ENCODE peak calls at places on chromosome 3, in five cellular contexts. Z is RWPE1, V is OCI-LY7, L is endothelial cell of umbilical vein, W is HFFc6. F is an unnamed sample.

GRCh38 chr3:48219543-48219942 is 3.8 kb upstream of the CAMP start:
- DNase-seq in L (no peak), V (no peak), Z (no peak), W (peak), F (no peak)

GRCh38 chr3:111862415-111862814 is 3.4 kb downstream of the PHLDB2 start:
- DNase-seq in W (no peak), Z (no peak), L (no peak), V (no peak), F (no peak)

GRCh38 chr3:15647629-15648167 is 46.2 kb downstream of the BTD start:
- DNase-seq in L (peak), W (peak), Z (no peak), V (peak), F (peak)

GRCh38 chr3:32888739-32889138 is 62.7 kb upstream of the CCR4 start:
- DNase-seq in V (no peak), L (no peak), W (no peak), Z (no peak), F (peak)

GRCh38 chr3:43296565-43296964 is 10.2 kb downstream of the SNRK start:
- DNase-seq in L (peak), Z (no peak), V (peak), W (no peak), F (peak)

GRCh38 chr3:14550651-14551611 is 10.8 kb upstream of the GRIP2 start:
- DNase-seq in W (peak), L (no peak), V (no peak), Z (peak), F (no peak)

GRCh38 chr3:28322464-28322863 is 26.1 kb upstream of the ZCWPW2 start:
- DNase-seq in W (peak), Z (no peak), L (no peak), V (no peak), F (no peak)

GRCh38 chr3:187811580-187812250 is 66.4 kb upstream of the BCL6 start:
- DNase-seq in L (no peak), V (no peak), W (peak), Z (peak), F (no peak)

GRCh38 chr3:27632431-27633223 is 89.5 kb downstream of the EOMES start:
- DNase-seq in Z (peak), W (peak), V (no peak), L (peak), F (peak)

GRCh38 chr3:182139627-182140357 is 428.1 kb downstream of the SOX2 start:
- DNase-seq in L (no peak), V (no peak), W (no peak), Z (no peak), F (no peak)

GRCh38 chr3:138197058-138197457 is 10.0 kb downstream of the ARMC8 start:
- DNase-seq in W (peak), V (no peak), Z (peak), L (peak), F (peak)

GRCh38 chr3:12994357-12994606 is 78.9 kb downstream of the IQSEC1 start:
- DNase-seq in W (no peak), L (peak), V (no peak), Z (no peak), F (peak)

GRCh38 chr3:144358191-144358590 is 386.6 kb downstream of the DIPK2A start:
- DNase-seq in W (no peak), V (no peak), L (no peak), Z (no peak), F (no peak)

GRCh38 chr3:41874022-41874421 is 87.9 kb downstream of the ULK4 start:
- DNase-seq in Z (no peak), W (no peak), V (no peak), L (no peak), F (no peak)
- TF ChIP-seq CTCF in Z (no peak), W (no peak), V (no peak), L (no peak), F (no peak)

GRCh38 chr3:65019412-65020093 is 331.8 kb upstream of the ADAMTS9 start:
- DNase-seq in V (no peak), Z (no peak), L (no peak), W (no peak), F (no peak)

GRCh38 chr3:65020233-65020632 is 332.4 kb upstream of the ADAMTS9 start:
- DNase-seq in W (no peak), L (peak), V (no peak), Z (no peak), F (no peak)

GRCh38 chr3:65018801-65019200 is 331.0 kb upstream of the ADAMTS9 start:
- DNase-seq in W (no peak), V (no peak), L (no peak), Z (no peak), F (no peak)

GRCh38 chr3:65024148-65024547 is 336.3 kb upstream of the ADAMTS9 start:
- DNase-seq in W (no peak), L (no peak), V (no peak), Z (no peak), F (no peak)

DNA sequence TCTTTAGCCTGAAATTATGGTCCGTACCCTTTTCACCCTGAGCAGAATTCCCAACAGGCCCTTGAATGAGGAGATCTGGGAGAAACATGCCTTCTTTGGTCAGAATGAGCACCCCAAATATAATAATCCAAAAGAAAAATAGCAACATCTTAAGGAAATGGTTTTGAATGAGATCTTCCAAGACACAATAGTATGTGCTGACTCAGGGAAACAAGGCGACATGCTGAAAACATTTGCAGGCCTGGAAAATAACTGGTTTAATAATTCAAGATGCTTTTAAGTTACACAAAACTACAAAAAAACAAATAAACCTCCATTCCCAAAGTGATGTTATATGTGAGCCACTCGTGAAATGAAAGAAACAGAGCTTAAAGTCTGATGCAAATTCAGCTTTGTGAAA is 333.0 kb upstream of the ADAMTS9 start:
- DNase-seq in W (no peak), L (no peak), V (no peak), Z (no peak), F (no peak)
- TF ChIP-seq CTCF in W (no peak), L (no peak), V (no peak), Z (no peak), F (no peak)

GRCh38 chr3:147838650-147839049 is 429.5 kb downstream of the ZIC1 start:
- DNase-seq in V (no peak), L (no peak), W (no peak), Z (no peak), F (no peak)
- TF ChIP-seq CTCF in V (peak), L (no peak), W (peak), Z (no peak), F (peak)

DNA sequence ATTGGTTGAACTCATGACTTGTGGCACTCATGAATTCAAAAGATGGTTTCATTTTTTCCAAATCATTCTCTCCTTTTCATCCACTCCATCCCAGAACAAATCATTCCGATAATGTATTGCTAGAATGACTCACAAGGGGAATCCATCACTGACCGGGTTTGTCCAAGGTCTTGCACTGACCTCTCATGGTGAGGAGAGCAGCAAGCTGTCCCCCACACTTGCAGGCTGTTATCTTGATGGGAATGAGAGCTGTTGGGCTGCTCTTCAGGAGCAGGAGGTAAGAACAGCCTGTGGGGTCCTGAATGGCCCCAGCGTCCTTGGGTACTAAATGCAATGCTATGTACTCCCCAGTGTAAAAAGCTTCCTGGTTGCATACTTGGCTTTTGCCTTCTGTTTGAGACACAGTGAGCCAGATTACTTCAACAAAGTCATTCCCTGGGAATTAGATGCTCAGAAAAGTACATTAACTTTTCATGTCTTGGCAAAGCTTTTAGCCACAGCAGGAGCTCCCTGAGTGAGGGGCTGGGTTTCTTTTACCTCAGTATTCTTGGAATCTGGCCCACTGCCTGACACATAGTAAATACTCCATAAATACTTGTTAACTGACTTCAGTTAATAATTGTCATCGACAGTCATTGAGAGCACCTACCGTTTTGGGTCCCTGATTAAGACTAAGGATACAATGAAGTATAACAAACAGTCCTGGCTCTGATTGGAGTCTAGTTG is 24.1 kb downstream of the CCNL1 start:
- DNase-seq in V (no peak), L (no peak), W (peak), Z (no peak), F (no peak)
- TF ChIP-seq CTCF in V (no peak), L (no peak), W (peak), Z (no peak), F (no peak)

GRCh38 chr3:123336441-123336851 is 112.4 kb downstream of the ADCY5 start:
- DNase-seq in W (no peak), L (no peak), Z (no peak), V (no peak), F (no peak)
- TF ChIP-seq CTCF in W (no peak), L (no peak), Z (no peak), V (no peak), F (no peak)

GRCh38 chr3:72996121-72996472 is 514 bp upstream of the PPP4R2 start:
- DNase-seq in Z (no peak), V (no peak), W (no peak), L (no peak), F (no peak)

GRCh38 chr3:72998489-72998888 is 1.9 kb downstream of the PPP4R2 start:
- DNase-seq in L (no peak), Z (no peak), V (no peak), W (no peak), F (no peak)

GRCh38 chr3:72995337-72995736 is 1.3 kb upstream of the PPP4R2 start:
- DNase-seq in Z (no peak), W (no peak), L (no peak), V (no peak), F (no peak)

GRCh38 chr3:72997421-72997961 is 880 bp downstream of the PPP4R2 start:
- DNase-seq in L (peak), V (peak), Z (peak), W (peak), F (peak)

DNA sequence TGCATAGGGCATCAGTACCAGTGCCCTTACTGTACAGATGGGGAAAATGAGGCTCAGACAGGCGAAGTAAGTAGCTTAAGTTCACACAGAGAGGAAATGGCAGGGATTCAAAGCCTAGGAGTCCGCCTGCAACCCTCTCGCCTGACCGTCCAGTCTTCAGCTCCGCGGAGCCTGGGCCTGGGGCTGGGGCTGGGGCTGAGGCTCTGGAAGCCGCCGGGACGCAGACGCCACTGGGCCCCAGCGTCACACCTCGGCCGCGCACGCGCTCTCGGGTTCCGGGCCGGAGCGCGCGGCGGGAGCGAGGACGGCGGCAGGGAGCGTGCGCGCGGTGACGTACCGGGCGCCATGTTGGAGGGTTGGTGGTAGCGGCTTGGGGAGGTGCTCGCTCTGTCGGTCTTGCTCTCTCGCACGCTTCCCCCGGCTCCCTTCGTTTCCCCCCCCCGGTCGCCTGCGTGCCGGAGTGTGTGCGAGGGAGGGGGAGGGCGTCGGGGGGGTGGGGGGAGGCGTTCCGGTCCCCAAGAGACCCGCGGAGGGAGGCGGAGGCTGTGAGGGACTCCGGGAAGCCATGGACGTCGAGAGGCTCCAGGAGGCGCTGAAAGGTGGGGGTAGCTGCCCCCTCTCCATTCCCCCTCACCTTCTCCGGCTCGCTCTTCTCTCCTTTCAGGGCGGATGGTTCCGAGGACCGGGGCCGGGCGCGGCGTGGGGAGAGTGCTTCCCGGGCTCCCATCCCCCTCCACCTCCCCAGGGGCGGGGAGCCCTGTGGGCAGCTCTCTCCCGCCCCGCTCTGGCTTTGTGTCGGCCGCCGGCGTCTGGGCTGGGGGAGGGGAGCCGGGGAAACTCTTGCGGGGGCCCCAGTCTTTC is at the start of gene PPP4R2:
- DNase-seq in L (peak), W (peak), Z (peak), V (peak), F (peak)
- TF ChIP-seq CTCF in L (no peak), W (no peak), Z (no peak), V (no peak), F (no peak)

DNA sequence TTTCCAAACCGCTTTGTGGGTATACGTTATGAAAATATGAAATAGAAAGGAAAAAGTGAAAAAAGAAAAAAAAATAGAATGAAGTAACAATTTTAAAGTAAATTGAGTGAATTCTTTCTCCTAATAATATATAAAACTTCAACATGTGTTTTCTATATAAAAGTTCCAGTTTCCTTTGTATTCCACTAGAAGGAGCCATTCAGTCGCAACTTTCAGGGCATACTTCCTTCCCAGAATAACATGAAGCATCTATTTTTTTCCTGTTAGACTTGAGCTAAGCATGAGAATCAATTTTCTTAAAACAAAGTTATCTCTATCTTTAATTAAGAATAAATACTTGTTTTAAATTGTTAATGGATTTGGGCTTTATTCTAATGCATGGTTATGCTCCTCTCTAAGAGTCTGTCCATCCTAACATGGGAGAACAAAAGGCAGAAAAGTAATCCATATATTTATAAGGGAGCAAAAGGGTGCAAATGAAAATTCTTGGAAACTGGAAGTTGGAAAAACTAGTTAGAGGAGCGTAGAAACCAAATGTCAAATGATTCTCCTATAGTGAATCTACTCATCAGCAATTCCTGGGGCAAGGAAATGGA is 16.0 kb upstream of the VGLL3 start:
- DNase-seq in L (no peak), V (no peak), W (peak), Z (no peak), F (no peak)
- TF ChIP-seq CTCF in L (no peak), V (peak), W (peak), Z (peak), F (no peak)